ENCODE peak calls at places on chromosomes 3 and 15, in five cellular contexts. V, R, K, M and W are unnamed samples.

GRCh38 chr3:117622130-117622841 is 912.7 kb downstream of the TUSC7 start:
- DNase-seq in V (no peak), R (no peak), K (no peak), M (no peak), W (no peak)

GRCh38 chr15:25678498-25678865 is 184.6 kb downstream of the ATP10A start:
- DNase-seq in V (no peak), K (no peak), R (no peak), M (no peak), W (no peak)

GRCh38 chr3:62559831-62560445 is 186.6 kb upstream of the FEZF2 start:
- DNase-seq in V (no peak), K (no peak), R (no peak), M (no peak), W (peak; percentile 5)

GRCh38 chr3:170200992-170201391 is 19.5 kb upstream of the PHC3 start:
- DNase-seq in R (no peak), V (no peak), K (no peak), M (no peak), W (no peak)

GRCh38 chr3:165193392-165194268 is 2.6 kb downstream of the SLITRK3 start:
- DNase-seq in M (no peak), R (no peak), V (no peak), K (no peak), W (no peak)

GRCh38 chr3:69770976-69771634 is 31.8 kb downstream of the MITF start:
- DNase-seq in K (no peak), R (no peak), V (no peak), M (no peak), W (no peak)

GRCh38 chr3:76134166-76134565 is 348.8 kb upstream of the ZNF717 start:
- DNase-seq in K (no peak), V (no peak), M (no peak), R (no peak), W (no peak)

GRCh38 chr3:64238971-64239667 is 13.9 kb upstream of the PRICKLE2 start:
- DNase-seq in K (no peak), V (peak; percentile 24), R (peak; percentile 76), M (no peak), W (no peak)

GRCh38 chr3:181943285-181943684 is 231.6 kb downstream of the SOX2 start:
- DNase-seq in M (no peak), K (no peak), R (no peak), V (no peak), W (no peak)

GRCh38 chr3:36941658-36942057 is 3.2 kb downstream of the TRANK1 start:
- DNase-seq in M (no peak), V (no peak), K (no peak), R (no peak), W (no peak)

GRCh38 chr15:65244638-65245037 is 33.4 kb upstream of the CILP start:
- DNase-seq in R (no peak), K (no peak), V (no peak), M (no peak), W (no peak)

GRCh38 chr15:98889930-98890695 is 117.5 kb downstream of the PGPEP1L start:
- DNase-seq in M (no peak), V (no peak), R (no peak), K (no peak), W (no peak)

GRCh38 chr15:22949074-22949547 is 31.1 kb downstream of the CYFIP1 start:
- DNase-seq in V (no peak), K (no peak), R (peak; percentile 93), M (no peak), W (peak; percentile 44)

GRCh38 chr15:75352186-75352585 is 5.3 kb downstream of the NEIL1 start:
- DNase-seq in V (no peak), R (no peak), M (no peak), K (no peak), W (no peak)

GRCh38 chr3:188962253-188963247 is 209.2 kb upstream of the TPRG1 start:
- DNase-seq in K (no peak), V (no peak), R (no peak), M (no peak), W (no peak)

GRCh38 chr3:150145659-150146058 is 175.0 kb upstream of the PFN2 start:
- DNase-seq in V (no peak), K (no peak), M (no peak), R (no peak), W (no peak)

GRCh38 chr3:76442374-76442915 is 597.5 kb upstream of the ROBO2 start:
- DNase-seq in R (no peak), V (no peak), K (no peak), M (no peak), W (no peak)

GRCh38 chr3:183253364-183253960 is 409 bp downstream of the B3GNT5 start:
- DNase-seq in M (no peak), K (no peak), R (peak; percentile 24), V (peak; percentile 74), W (peak; percentile 8)

GRCh38 chr15:89657691-89658200 is 2.5 kb upstream of the KIF7 start:
- DNase-seq in V (no peak), R (no peak), M (no peak), K (no peak), W (no peak)

GRCh38 chr3:48727511-48727910 is 10.5 kb upstream of the IP6K2 start:
- DNase-seq in K (no peak), R (no peak), V (no peak), M (no peak), W (no peak)

GRCh38 chr15:47742742-47743141 is 25.4 kb downstream of the SEMA6D start:
- DNase-seq in V (no peak), R (no peak), M (no peak), K (no peak), W (no peak)

GRCh38 chr3:132964267-132964666 is 73.9 kb upstream of the TMEM108 start:
- DNase-seq in R (no peak), M (no peak), V (no peak), K (no peak), W (no peak)

GRCh38 chr3:40701016-40701588 is 176.3 kb downstream of the ZNF621 start:
- DNase-seq in K (no peak), V (no peak), M (no peak), R (no peak), W (no peak)

GRCh38 chr3:116579843-116580242 is 129.7 kb upstream of the TUSC7 start:
- DNase-seq in V (no peak), R (peak; percentile 23), M (no peak), K (no peak), W (no peak)

GRCh38 chr3:172924546-172924945 is 174.0 kb downstream of the ECT2 start:
- DNase-seq in M (no peak), V (no peak), K (no peak), R (no peak), W (no peak)

GRCh38 chr3:49333091-49333490 is 6.8 kb downstream of the USP4 start:
- DNase-seq in V (no peak), M (no peak), K (no peak), R (no peak), W (no peak)